ENCODE peak calls at places on chromosome 7, in six cellular contexts. D, Q, K, Z, U and Y are unnamed samples.

GRCh38 chr7:139758388-139758787 is 19.4 kb downstream of the HIPK2 start:
- DNase-seq in D (no peak), Q (no peak), K (no peak), Z (no peak), U (no peak), Y (no peak)

GRCh38 chr7:134699021-134699818 is 52.6 kb downstream of the BPGM start:
- DNase-seq in D (no peak), Q (no peak), K (no peak), Z (no peak), U (no peak), Y (no peak)

GRCh38 chr7:15720849-15721471 is 34.5 kb upstream of the MEOX2 start:
- DNase-seq in D (no peak), Q (no peak), K (peak; percentile 42), Z (peak; percentile 66), U (peak; percentile 17), Y (peak; percentile 29)

GRCh38 chr7:27555670-27556069 is 107.0 kb downstream of the HIBADH start:
- DNase-seq in D (no peak), Q (no peak), K (no peak), Z (no peak), U (no peak), Y (no peak)

GRCh38 chr7:12709731-12710502 is 22.5 kb downstream of the ARL4A start:
- DNase-seq in D (no peak), Q (no peak), K (no peak), Z (no peak), U (no peak), Y (no peak)

GRCh38 chr7:138549082-138549481 is 89.0 kb downstream of the TRIM24 start:
- DNase-seq in D (no peak), Q (no peak), K (no peak), Z (no peak), U (no peak), Y (no peak)

GRCh38 chr7:4103352-4104091 is 578.6 kb upstream of the FOXK1 start:
- DNase-seq in D (no peak), Q (no peak), K (peak; percentile 8), Z (no peak), U (no peak), Y (no peak)

GRCh38 chr7:98209166-98209920 is 1.9 kb upstream of the BHLHA15 start:
- DNase-seq in D (no peak), Q (no peak), K (no peak), Z (no peak), U (no peak), Y (no peak)

GRCh38 chr7:129144834-129145668 is 544 bp downstream of the TSPAN33 start:
- DNase-seq in D (no peak), Q (no peak), K (no peak), Z (no peak), U (no peak), Y (peak; percentile 26)

GRCh38 chr7:2353650-2354172 is 916 bp upstream of the EIF3B start:
- DNase-seq in D (peak; percentile 91), Q (peak; percentile 84), K (peak; percentile 81), Z (peak; percentile 94), U (no peak), Y (peak; percentile 53)

GRCh38 chr7:99694912-99695304 is 15.1 kb upstream of the CYP3A5 start:
- DNase-seq in D (no peak), Q (no peak), K (no peak), Z (no peak), U (no peak), Y (no peak)

GRCh38 chr7:147485660-147486210 is 1104.8 kb upstream of the C7orf33 start:
- DNase-seq in D (no peak), Q (no peak), K (no peak), Z (no peak), U (no peak), Y (no peak)

GRCh38 chr7:151891753-151892152 is 14.8 kb upstream of the PRKAG2 start:
- DNase-seq in D (no peak), Q (no peak), K (no peak), Z (no peak), U (no peak), Y (no peak)

GRCh38 chr7:99679032-99679399 is 780 bp downstream of the CYP3A5 start:
- DNase-seq in D (no peak), Q (no peak), K (no peak), Z (no peak), U (no peak), Y (no peak)

GRCh38 chr7:95209778-95210177 is 114.6 kb downstream of the PON1 start:
- DNase-seq in D (no peak), Q (no peak), K (no peak), Z (no peak), U (no peak), Y (no peak)

GRCh38 chr7:131131746-131132431 is 195.8 kb upstream of the MKLN1 start:
- DNase-seq in D (no peak), Q (no peak), K (no peak), Z (no peak), U (no peak), Y (no peak)

GRCh38 chr7:103914147-103914899 is 75.1 kb downstream of the RELN start:
- DNase-seq in D (no peak), Q (no peak), K (no peak), Z (no peak), U (no peak), Y (no peak)

GRCh38 chr7:70285854-70286253 is 687.6 kb downstream of the AUTS2 start:
- DNase-seq in D (no peak), Q (no peak), K (no peak), Z (no peak), U (no peak), Y (no peak)

GRCh38 chr7:82105463-82105862 is 335.6 kb upstream of the HGF start:
- DNase-seq in D (no peak), Q (no peak), K (peak; percentile 31), Z (no peak), U (no peak), Y (peak; percentile 29)

GRCh38 chr7:131653418-131654248 is 97.2 kb upstream of the PODXL start:
- DNase-seq in D (no peak), Q (no peak), K (no peak), Z (no peak), U (no peak), Y (no peak)

GRCh38 chr7:124459101-124460052 is 306.2 kb downstream of the GPR37 start:
- DNase-seq in D (no peak), Q (no peak), K (no peak), Z (peak; percentile 66), U (no peak), Y (no peak)